ENCODE peak calls at places on chromosomes 6 and 20, in seven cellular contexts. Y is HepG2, R is AG09309, P is coronary artery, S is BE2C, G is OCI-LY7, O is upper lobe of right lung. E is an unnamed sample.

GRCh38 chr20:37513764-37514359 is 7.2 kb upstream of the NNAT start:
- DNase-seq in P (no peak), G (no peak), Y (no peak), O (no peak), S (no peak), R (no peak), E (no peak)

GRCh38 chr6:158006331-158006730 is 24.7 kb downstream of the SYNJ2 start:
- DNase-seq in S (no peak), R (no peak), Y (no peak), P (no peak), G (no peak), O (no peak), E (no peak)

GRCh38 chr20:48725589-48725991 is 102.2 kb downstream of the PREX1 start:
- DNase-seq in O (no peak), R (no peak), P (no peak), G (no peak), Y (no peak), S (peak), E (peak)

GRCh38 chr6:43006251-43006650 is 7.5 kb downstream of the MEA1 start:
- DNase-seq in O (no peak), R (no peak), G (no peak), P (no peak), S (no peak), Y (no peak), E (no peak)

GRCh38 chr20:34334654-34335407 is 28.2 kb upstream of the ITCH start:
- DNase-seq in Y (peak), S (no peak), P (no peak), O (no peak), R (no peak), G (no peak), E (no peak)

GRCh38 chr6:125323376-125323775 is 21.6 kb upstream of the HDDC2 start:
- DNase-seq in O (no peak), G (no peak), P (no peak), Y (no peak), S (no peak), R (no peak), E (no peak)

GRCh38 chr20:17648782-17649730 is 33.0 kb downstream of the RRBP1 start:
- DNase-seq in O (peak), R (no peak), P (no peak), G (peak), Y (no peak), S (no peak), E (no peak)

GRCh38 chr6:136014454-136015421 is 163.2 kb downstream of the PDE7B start:
- DNase-seq in S (no peak), G (no peak), R (peak), P (no peak), O (no peak), Y (no peak), E (peak)

GRCh38 chr6:11830520-11830919 is 51.9 kb upstream of the ADTRP start:
- DNase-seq in Y (no peak), O (no peak), P (no peak), S (no peak), G (no peak), R (no peak), E (no peak)

DNA sequence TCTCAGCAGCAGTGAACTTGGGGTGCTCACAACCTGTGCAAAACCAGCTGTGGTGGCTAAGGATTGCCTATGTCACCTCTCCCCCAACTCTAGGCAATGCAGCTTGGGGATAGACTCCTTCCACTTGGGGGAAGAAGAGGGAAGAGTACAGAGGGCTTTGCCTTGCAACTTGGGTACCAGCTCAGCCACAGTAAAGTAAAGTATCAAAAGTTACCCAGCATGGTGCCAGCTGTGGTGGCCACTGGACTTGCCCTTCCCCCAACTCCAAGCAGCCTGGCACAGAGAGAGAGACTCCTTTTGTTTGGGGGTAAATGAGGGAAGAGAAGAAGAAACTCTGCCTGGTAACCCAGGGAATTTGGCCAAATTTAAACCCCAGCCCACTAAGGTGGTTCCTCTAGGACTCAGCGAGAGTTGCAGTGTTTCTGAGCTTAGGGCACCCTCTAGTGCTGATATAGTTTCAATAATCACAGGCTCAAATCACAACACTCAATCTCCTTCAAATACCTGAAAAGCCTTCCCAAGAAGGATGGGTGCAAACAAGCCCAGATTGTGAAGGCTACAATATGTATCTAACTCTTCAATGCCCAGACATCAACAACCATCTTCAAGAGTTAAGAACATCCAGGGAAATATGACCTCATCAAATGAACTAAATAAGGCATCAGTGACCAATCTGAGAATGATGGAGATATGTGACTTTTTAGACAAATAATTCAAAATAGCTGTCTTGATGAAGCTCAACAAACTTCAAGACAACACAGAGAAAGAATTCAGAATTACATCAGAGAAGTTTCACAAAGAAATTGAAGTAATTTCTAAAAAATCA is 7.6 kb upstream of the DEFB129 start:
- DNase-seq in S (no peak), P (no peak), Y (peak), O (no peak), R (no peak), G (peak), E (no peak)
- TF ChIP-seq CTCF in S (peak), P (no peak), Y (peak), O (peak), R (peak), G (peak), E (peak)

GRCh38 chr20:32626407-32626806 is 41.3 kb upstream of the NOL4L start:
- DNase-seq in Y (no peak), R (no peak), S (no peak), O (no peak), P (no peak), G (no peak), E (no peak)
- H3K4me3 ChIP-seq in Y (no peak), R (no peak), S (no peak), O (no peak), P (no peak), G (no peak), E (no peak)

DNA sequence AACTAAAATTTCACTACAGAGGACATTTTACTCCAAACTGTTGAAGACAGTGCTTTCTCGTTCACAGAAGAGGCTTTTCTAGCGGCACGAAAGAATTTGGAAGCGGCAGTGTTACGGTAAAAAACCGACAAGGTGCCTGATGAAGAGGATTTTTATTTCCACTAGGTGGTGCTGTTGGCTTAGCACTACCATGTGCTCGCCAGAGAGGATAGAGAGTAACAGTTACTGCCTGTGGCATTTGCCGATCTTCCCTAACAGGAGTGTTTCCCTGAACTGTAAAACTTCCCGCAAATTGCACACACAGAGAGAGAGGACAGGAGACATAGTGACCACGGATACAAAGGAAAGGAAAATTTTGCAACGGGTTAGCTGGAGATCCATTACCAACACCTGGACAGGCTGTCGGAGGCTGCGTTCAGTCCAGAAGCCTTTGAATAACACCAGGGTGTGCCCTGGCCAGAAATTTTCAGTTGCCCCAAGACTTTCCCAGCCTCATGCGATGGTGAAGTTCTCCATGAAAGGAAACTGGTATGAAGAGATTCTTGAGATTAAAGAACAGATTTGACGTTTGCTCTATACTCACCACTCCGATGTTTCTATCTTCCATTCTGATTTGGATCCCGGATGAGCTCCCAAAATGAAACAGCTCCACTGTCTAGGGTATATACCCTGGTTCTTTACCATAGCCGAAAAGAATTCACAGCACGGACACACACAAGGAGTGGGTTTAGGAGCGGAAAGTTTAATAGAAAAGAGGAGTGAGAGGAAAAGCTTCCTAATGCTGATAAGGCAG is 48.1 kb downstream of the HLA-DPB1 start:
- DNase-seq in Y (peak), G (peak), S (peak), P (no peak), R (no peak), O (no peak), E (no peak)
- TF ChIP-seq CTCF in Y (peak), G (peak), S (peak), P (no peak), R (peak), O (peak), E (peak)

GRCh38 chr6:28980137-28980796 is 24.8 kb downstream of the ZNF311 start:
- DNase-seq in G (no peak), P (no peak), R (no peak), S (no peak), O (no peak), Y (peak), E (no peak)
- H3K4me3 ChIP-seq in G (peak), P (peak), R (peak), S (peak), O (peak), Y (peak), E (peak)